ENCODE peak calls at places on chromosomes 5 and 9, in nine cellular contexts. R is AG10803, L is AG04450, S is lower leg skin, G is WTC11, W is bronchial epithelial cell, N is astrocyte of the spinal cord, P is left ventricle myocardium inferior, I is esophagus squamous epithelium. T is an unnamed sample.

GRCh38 chr9:79883073-79883645 is 311.4 kb downstream of the TLE4 start:
- DNase-seq in L (no peak), P (peak), W (no peak), I (no peak), G (no peak), R (no peak), N (no peak), S (no peak), T (peak)

GRCh38 chr5:56549096-56549886 is 266.1 kb upstream of the MAP3K1 start:
- DNase-seq in P (no peak), W (peak), L (no peak), R (no peak), G (no peak), S (no peak), N (no peak), I (no peak), T (no peak)

GRCh38 chr5:38559427-38559826 is 3.0 kb upstream of the LIFR start:
- DNase-seq in L (no peak), G (no peak), R (no peak), S (no peak), N (no peak), W (no peak), I (no peak), P (no peak), T (no peak)

GRCh38 chr5:86879086-86879485 is 261.3 kb downstream of the COX7C start:
- DNase-seq in L (no peak), S (no peak), P (no peak), I (no peak), R (no peak), G (no peak), N (no peak), W (no peak), T (no peak)

GRCh38 chr9:103755986-103756385 is 338.1 kb upstream of the SMC2 start:
- DNase-seq in L (no peak), P (no peak), N (no peak), S (no peak), G (no peak), R (no peak), W (no peak), I (no peak), T (no peak)

GRCh38 chr5:91383956-91384300 is 811 bp upstream of the ARRDC3 start:
- DNase-seq in L (no peak), S (no peak), P (peak), N (no peak), G (no peak), W (no peak), R (no peak), I (no peak), T (no peak)

GRCh38 chr9:133701981-133702797 is 36.0 kb downstream of the SARDH start:
- DNase-seq in S (no peak), R (no peak), I (no peak), L (no peak), P (no peak), W (no peak), G (peak), N (no peak), T (peak)

GRCh38 chr9:83383034-83383433 is 155.2 kb downstream of the FRMD3 start:
- DNase-seq in G (no peak), P (no peak), S (no peak), N (no peak), R (no peak), W (no peak), I (no peak), L (no peak), T (no peak)

GRCh38 chr5:127941646-127942045 is 141.9 kb upstream of the SLC12A2 start:
- DNase-seq in G (no peak), I (no peak), W (no peak), P (no peak), R (no peak), N (peak), S (no peak), L (no peak), T (no peak)

GRCh38 chr9:122821278-122821952 is 7.0 kb downstream of the PDCL start:
- DNase-seq in L (no peak), G (no peak), I (no peak), W (no peak), P (peak), S (peak), R (peak), N (no peak), T (no peak)

GRCh38 chr9:137759649-137760321 is 117.8 kb upstream of the CACNA1B start:
- DNase-seq in N (no peak), I (no peak), L (no peak), G (peak), S (no peak), W (no peak), P (no peak), R (no peak), T (no peak)

GRCh38 chr9:121821326-121821725 is 169.9 kb downstream of the DAB2IP start:
- DNase-seq in W (no peak), I (no peak), R (no peak), P (no peak), L (no peak), S (peak), N (no peak), G (no peak), T (no peak)

GRCh38 chr9:112384690-112385089 is 4.8 kb downstream of the HSDL2 start:
- DNase-seq in L (no peak), P (no peak), I (no peak), N (no peak), S (no peak), G (no peak), W (no peak), R (no peak), T (no peak)

GRCh38 chr5:9059920-9060691 is 485.8 kb downstream of the SEMA5A start:
- DNase-seq in S (no peak), I (no peak), L (peak), G (no peak), N (peak), R (peak), P (peak), W (peak), T (no peak)

GRCh38 chr9:127495884-127496555 is 44.7 kb downstream of the LRSAM1 start:
- DNase-seq in G (no peak), P (no peak), R (no peak), S (no peak), N (no peak), L (no peak), I (no peak), W (no peak), T (no peak)

GRCh38 chr5:58810086-58810485 is 227.2 kb downstream of the RAB3C start:
- DNase-seq in S (no peak), L (no peak), N (no peak), W (no peak), P (no peak), G (no peak), I (no peak), R (no peak), T (no peak)

GRCh38 chr9:3674561-3674960 is 148.8 kb upstream of the RFX3 start:
- DNase-seq in I (no peak), R (no peak), N (no peak), P (no peak), W (no peak), L (no peak), G (no peak), S (no peak), T (no peak)

GRCh38 chr5:14305045-14305444 is 161.9 kb downstream of the TRIO start:
- DNase-seq in R (peak), P (peak), G (no peak), W (peak), I (no peak), S (peak), L (peak), N (peak), T (no peak)

GRCh38 chr5:64929833-64930232 is 161.1 kb downstream of the CWC27 start:
- DNase-seq in I (no peak), L (no peak), S (no peak), P (no peak), W (no peak), R (no peak), G (no peak), N (no peak), T (no peak)

GRCh38 chr5:143374496-143375217 is 28.8 kb downstream of the NR3C1 start:
- DNase-seq in P (no peak), I (no peak), L (no peak), W (no peak), G (no peak), S (no peak), N (no peak), R (no peak), T (peak)

GRCh38 chr5:43281840-43282658 is 31.2 kb downstream of the HMGCS1 start:
- DNase-seq in G (no peak), W (peak), I (no peak), R (no peak), P (no peak), N (no peak), L (no peak), S (no peak), T (no peak)

GRCh38 chr9:115204827-115205506 is 87.0 kb upstream of the TNC start:
- DNase-seq in G (no peak), I (no peak), N (peak), R (peak), P (no peak), S (no peak), W (peak), L (peak), T (no peak)

GRCh38 chr5:89513299-89514044 is 630.5 kb upstream of the MEF2C start:
- DNase-seq in R (no peak), P (no peak), L (no peak), N (no peak), G (no peak), W (peak), I (no peak), S (no peak), T (no peak)

GRCh38 chr5:171757853-171758535 is 27.6 kb upstream of the SMIM23 start:
- DNase-seq in P (no peak), R (peak), N (peak), L (peak), W (peak), S (no peak), G (no peak), I (no peak), T (no peak)

GRCh38 chr5:125390316-125390715 is 643.9 kb upstream of the ZNF608 start:
- DNase-seq in G (no peak), L (no peak), R (no peak), S (no peak), I (no peak), N (no peak), P (no peak), W (no peak), T (no peak)

GRCh38 chr5:162107591-162107990 is 40.0 kb downstream of the GABRG2 start:
- DNase-seq in G (no peak), I (no peak), N (no peak), S (no peak), P (no peak), W (no peak), R (no peak), L (no peak), T (no peak)

DNA sequence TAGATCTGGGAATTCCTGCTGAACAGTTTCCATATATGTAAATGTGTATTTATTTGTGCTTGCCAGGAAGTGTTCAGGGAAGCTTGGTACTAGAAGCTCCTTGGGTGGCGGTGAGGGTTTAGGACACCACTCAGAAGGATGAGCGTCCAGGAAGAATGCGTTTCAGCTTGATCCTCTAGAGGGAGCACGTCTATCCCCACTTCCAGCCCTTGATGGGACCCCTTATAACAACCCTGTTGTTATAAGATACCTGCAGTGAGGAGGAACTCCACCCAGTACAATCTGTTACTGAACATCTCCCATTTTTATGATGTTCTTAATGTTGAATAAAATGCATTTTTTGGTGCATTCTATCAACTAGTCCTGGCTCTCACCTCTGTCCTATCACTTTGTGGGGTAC is 88.9 kb downstream of the CYFIP2 start:
- DNase-seq in N (no peak), S (no peak), G (peak), W (no peak), R (no peak), I (no peak), L (no peak), P (no peak), T (no peak)
- TF ChIP-seq CTCF in N (peak), S (no peak), G (peak), W (peak), R (peak), I (no peak), L (peak), P (no peak), T (no peak)

GRCh38 chr5:72394688-72395087 is 74.5 kb downstream of the PTCD2 start:
- DNase-seq in L (no peak), N (no peak), G (no peak), W (no peak), R (no peak), I (no peak), S (no peak), P (no peak), T (no peak)
- TF ChIP-seq CTCF in L (peak), N (peak), G (no peak), W (peak), R (peak), I (no peak), S (no peak), P (peak), T (no peak)

GRCh38 chr5:117788596-117788995 is 1199.8 kb downstream of the DTWD2 start:
- DNase-seq in W (no peak), G (no peak), P (no peak), I (no peak), L (no peak), R (no peak), S (no peak), N (no peak), T (no peak)
- TF ChIP-seq CTCF in W (no peak), G (no peak), P (no peak), I (no peak), L (no peak), R (no peak), S (no peak), N (no peak), T (no peak)

DNA sequence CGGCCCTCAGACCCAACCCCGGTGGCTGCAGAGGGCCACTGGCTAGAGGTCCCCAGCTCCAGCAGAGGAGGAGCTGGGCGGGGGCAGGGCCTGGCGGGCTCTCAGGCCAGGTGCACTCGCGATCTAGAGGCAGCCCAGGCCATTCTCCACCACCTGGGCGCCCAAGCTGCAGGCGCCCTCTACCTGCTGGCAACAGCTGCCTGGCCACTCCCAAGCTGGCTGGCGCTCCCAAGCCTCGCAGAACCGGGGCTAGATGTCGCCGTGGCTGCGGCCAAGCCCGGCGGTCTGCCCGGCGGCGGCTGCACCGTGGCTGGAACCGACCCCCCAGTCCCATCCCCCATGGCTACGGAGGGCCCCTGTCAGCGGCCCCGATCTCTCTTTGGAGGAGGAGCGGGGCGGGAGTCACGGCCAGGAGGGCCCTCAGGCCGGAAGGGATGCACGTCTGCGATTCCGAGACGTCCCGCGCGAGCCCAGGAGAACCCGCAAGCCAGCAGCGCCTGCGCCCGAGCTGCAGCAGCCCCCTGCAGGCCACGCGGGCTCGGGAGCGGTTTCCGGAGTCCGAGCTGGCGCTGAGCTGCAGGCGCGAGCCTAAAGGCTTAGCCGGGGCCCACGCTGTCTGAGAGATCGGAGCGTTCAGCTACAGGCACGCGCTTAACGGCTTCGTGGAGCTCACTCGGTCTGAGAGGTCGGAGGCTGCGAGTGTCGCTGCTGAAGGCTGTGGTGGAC is 44.3 kb upstream of the BICD2 start:
- DNase-seq in G (peak), I (no peak), R (peak), W (peak), S (peak), N (peak), L (peak), P (peak), T (peak)
- TF ChIP-seq CTCF in G (no peak), I (no peak), R (peak), W (peak), S (no peak), N (peak), L (peak), P (peak), T (no peak)

GRCh38 chr5:155025890-155026289 is 12.3 kb downstream of the KIF4B start:
- DNase-seq in G (no peak), S (no peak), W (no peak), R (no peak), N (no peak), P (no peak), I (no peak), L (no peak), T (peak)

GRCh38 chr5:155029240-155029639 is 15.7 kb downstream of the KIF4B start:
- DNase-seq in G (no peak), N (no peak), L (no peak), I (no peak), P (no peak), S (no peak), W (no peak), R (no peak), T (no peak)

GRCh38 chr5:155024015-155024414 is 10.5 kb downstream of the KIF4B start:
- DNase-seq in R (no peak), L (no peak), N (no peak), P (no peak), I (no peak), G (peak), W (no peak), S (no peak), T (no peak)

GRCh38 chr5:155023320-155023719 is 9.8 kb downstream of the KIF4B start:
- DNase-seq in W (no peak), G (no peak), N (no peak), I (no peak), P (no peak), L (no peak), S (no peak), R (no peak), T (no peak)

DNA sequence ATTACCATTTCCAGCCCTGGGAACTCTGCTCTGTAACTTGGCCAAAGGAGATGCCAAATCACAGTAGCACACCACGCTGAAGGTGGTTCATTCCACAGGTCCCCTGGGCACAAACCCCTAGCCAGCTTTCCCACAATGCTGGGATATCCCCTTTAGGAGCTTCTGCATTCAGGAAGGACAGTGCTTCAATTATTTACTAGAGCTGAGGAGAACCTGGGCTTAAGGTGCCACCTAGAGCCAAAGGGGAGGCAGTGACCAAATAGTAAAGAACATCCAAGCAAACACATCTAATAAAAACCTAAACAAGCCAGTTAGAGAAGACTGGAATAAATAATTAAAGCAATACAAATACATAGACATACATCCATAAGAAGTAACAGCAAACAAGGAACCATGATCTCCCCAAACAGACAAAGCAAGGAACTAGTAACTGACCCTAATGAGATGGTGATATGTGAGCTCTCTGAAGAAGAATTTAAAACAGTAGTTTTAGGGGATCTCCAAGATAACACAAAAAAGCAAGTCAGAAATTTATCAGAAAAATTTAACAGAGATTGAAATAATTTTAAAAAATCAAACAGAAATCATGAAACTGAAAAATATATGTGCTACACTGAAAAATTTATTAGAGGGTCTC is 14.6 kb downstream of the KIF4B start:
- DNase-seq in G (no peak), N (no peak), S (no peak), L (no peak), R (no peak), P (no peak), W (peak), I (no peak), T (no peak)
- TF ChIP-seq CTCF in G (no peak), N (no peak), S (no peak), L (peak), R (peak), P (no peak), W (peak), I (no peak), T (no peak)

DNA sequence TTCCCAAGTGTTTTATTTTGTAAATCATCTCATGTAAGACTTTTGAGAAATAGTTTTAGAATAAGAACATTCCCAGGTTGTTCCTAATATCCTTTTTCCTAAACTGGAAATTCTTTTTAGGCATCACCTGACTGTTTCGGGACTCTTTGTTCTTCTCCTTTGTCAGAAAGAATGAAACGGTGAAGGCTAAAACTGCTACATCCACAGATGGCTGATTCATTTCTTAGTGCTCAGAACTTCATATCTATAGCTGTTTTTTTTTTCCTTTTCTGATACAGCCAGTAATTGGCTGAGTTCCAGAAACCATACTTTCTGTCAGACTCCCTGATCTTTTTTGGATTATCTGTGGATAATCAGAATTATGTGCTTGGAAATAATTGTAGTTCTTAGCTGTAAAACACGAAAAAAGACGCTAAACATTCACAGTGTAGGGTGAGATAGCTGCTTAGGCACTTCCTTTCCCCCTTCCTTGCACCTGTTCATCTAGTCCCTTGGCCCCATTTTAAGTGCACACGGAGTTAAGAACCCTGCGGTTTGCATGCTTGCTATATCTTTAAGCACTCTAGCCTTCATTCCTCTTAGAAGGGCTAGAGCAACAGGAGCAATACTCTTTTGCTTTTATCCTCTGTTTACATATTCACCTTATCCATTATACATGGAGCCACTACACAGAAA is 283.9 kb downstream of the PJA2 start:
- DNase-seq in L (no peak), S (no peak), I (no peak), P (no peak), W (no peak), N (no peak), G (no peak), R (no peak), T (no peak)
- TF ChIP-seq CTCF in L (no peak), S (no peak), I (no peak), P (no peak), W (no peak), N (no peak), G (no peak), R (no peak), T (no peak)

GRCh38 chr9:34989946-34990635 is 546 bp downstream of the DNAJB5 start:
- DNase-seq in S (peak), G (peak), R (peak), N (peak), I (no peak), W (peak), P (peak), L (no peak), T (peak)

GRCh38 chr9:34993502-34994428 is 4.2 kb downstream of the DNAJB5 start:
- DNase-seq in I (no peak), P (peak), G (no peak), N (peak), R (peak), L (no peak), S (peak), W (peak), T (peak)

GRCh38 chr9:34990908-34991832 is 1.6 kb downstream of the DNAJB5 start:
- DNase-seq in L (no peak), W (no peak), R (no peak), G (no peak), I (no peak), S (no peak), N (no peak), P (no peak), T (peak)

GRCh38 chr9:34992376-34992951 is 2.9 kb downstream of the DNAJB5 start:
- DNase-seq in R (peak), G (no peak), S (peak), L (peak), N (peak), I (no peak), P (peak), W (peak), T (peak)

GRCh38 chr9:34991833-34992375 is 2.4 kb downstream of the DNAJB5 start:
- DNase-seq in I (no peak), L (no peak), W (peak), P (peak), N (peak), R (no peak), G (peak), S (peak), T (peak)
- TF ChIP-seq CTCF in I (no peak), L (no peak), W (peak), P (peak), N (peak), R (no peak), G (no peak), S (no peak), T (no peak)